ENCODE peak calls at places on chromosomes 6 and 20, in seven cellular contexts. Y is endothelial cell of umbilical vein; K is tibial artery; H is lung; C is right atrium auricular region; U is naive thymus-derived CD4-positive, alpha-beta T cell; T is aorta. D is an unnamed sample.

GRCh38 chr6:44842616-44843015 is 455.1 kb downstream of the CDC5L start:
- DNase-seq in T (no peak), Y (no peak), C (no peak), K (no peak), U (no peak), H (no peak), D (no peak)

GRCh38 chr6:9456241-9456658 is 958.6 kb downstream of the TFAP2A start:
- DNase-seq in Y (no peak), T (no peak), K (no peak), C (no peak), U (no peak), H (no peak), D (no peak)

GRCh38 chr20:59154317-59155013 is 9.2 kb upstream of the ZNF831 start:
- DNase-seq in U (no peak), K (no peak), H (no peak), C (no peak), T (no peak), Y (no peak), D (no peak)

GRCh38 chr20:16124911-16125776 is 448.1 kb downstream of the KIF16B start:
- DNase-seq in T (no peak), U (no peak), K (no peak), H (no peak), Y (no peak), C (no peak), D (no peak)

GRCh38 chr6:139927236-139927635 is 552.8 kb upstream of the CITED2 start:
- DNase-seq in K (no peak), T (no peak), U (no peak), H (no peak), Y (peak; percentile 22), C (no peak), D (no peak)

GRCh38 chr6:20669571-20670314 is 135.5 kb downstream of the CDKAL1 start:
- DNase-seq in U (no peak), T (no peak), C (no peak), K (no peak), Y (no peak), H (no peak), D (no peak)

GRCh38 chr6:11231564-11232176 is 798 bp downstream of the NEDD9 start:
- DNase-seq in K (no peak), H (no peak), Y (peak; percentile 73), C (no peak), T (no peak), U (no peak), D (no peak)

GRCh38 chr20:43923322-43923721 is 8.7 kb downstream of the TOX2 start:
- DNase-seq in Y (no peak), K (peak; percentile 24), C (no peak), U (no peak), T (no peak), H (no peak), D (no peak)

GRCh38 chr6:117907600-117908245 is 659 bp downstream of the SLC35F1 start:
- DNase-seq in K (no peak), C (no peak), Y (peak; percentile 4), T (no peak), H (no peak), U (no peak), D (no peak)
- H3K4me3 ChIP-seq in K (peak overlapping the region; percentile 46), C (peak overlapping the region; percentile 43), Y (peak overlapping the region; percentile 46), T (peak overlapping the region; percentile 55), H (peak overlapping the region; percentile 36), U (no peak overlapping the region), D (no peak overlapping the region)

DNA sequence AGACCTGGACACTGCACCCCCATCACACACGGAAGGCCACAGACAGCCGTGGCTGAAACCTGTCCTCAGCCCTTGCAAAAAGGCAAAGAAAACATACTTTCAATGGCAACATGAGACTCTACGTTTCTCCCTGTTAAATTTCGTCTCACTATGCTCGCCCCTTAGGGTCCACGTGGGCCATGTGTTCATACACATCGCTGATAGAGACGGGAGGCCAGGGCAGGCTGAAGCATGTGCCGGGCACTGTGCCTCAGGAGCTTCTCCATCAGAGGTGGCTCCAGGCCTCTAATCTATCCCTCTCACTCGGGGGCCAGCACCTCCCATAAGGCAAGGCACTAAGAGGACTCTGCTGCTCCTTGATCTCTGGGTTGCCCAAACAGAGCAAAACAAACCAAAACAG is 17.5 kb downstream of the PXDC1 start:
- DNase-seq in H (no peak), K (no peak), C (no peak), Y (no peak), T (peak; percentile 23), U (no peak), D (no peak)
- H3K27ac ChIP-seq in H (no peak overlapping the region), K (peak overlapping the region; percentile 62), C (no peak overlapping the region), Y (no peak overlapping the region), T (peak overlapping the region; percentile 4), U (no peak overlapping the region), D (no peak overlapping the region)

GRCh38 chr6:72553531-72554202 is 68.2 kb upstream of the KCNQ5 start:
- DNase-seq in U (no peak), Y (peak; percentile 3), K (no peak), T (no peak), H (no peak), C (no peak), D (no peak)
- H3K4me3 ChIP-seq in U (no peak overlapping the region), Y (no peak overlapping the region), K (no peak overlapping the region), T (no peak overlapping the region), H (no peak overlapping the region), C (no peak overlapping the region), D (no peak overlapping the region)

GRCh38 chr6:135906542-135906941 is 55.0 kb downstream of the PDE7B start:
- DNase-seq in U (no peak), H (no peak), Y (no peak), C (no peak), K (no peak), T (no peak), D (no peak)

GRCh38 chr6:135905604-135906300 is 54.3 kb downstream of the PDE7B start:
- DNase-seq in T (no peak), Y (no peak), C (no peak), U (no peak), H (no peak), K (no peak), D (no peak)

GRCh38 chr6:135901776-135902524 is 50.4 kb downstream of the PDE7B start:
- DNase-seq in C (peak; percentile 72), H (no peak), T (peak; percentile 57), K (peak; percentile 75), Y (no peak), U (peak; percentile 43), D (no peak)

GRCh38 chr6:135902756-135903331 is 51.3 kb downstream of the PDE7B start:
- DNase-seq in C (no peak), Y (peak; percentile 21), H (no peak), U (no peak), T (no peak), K (no peak), D (no peak)

DNA sequence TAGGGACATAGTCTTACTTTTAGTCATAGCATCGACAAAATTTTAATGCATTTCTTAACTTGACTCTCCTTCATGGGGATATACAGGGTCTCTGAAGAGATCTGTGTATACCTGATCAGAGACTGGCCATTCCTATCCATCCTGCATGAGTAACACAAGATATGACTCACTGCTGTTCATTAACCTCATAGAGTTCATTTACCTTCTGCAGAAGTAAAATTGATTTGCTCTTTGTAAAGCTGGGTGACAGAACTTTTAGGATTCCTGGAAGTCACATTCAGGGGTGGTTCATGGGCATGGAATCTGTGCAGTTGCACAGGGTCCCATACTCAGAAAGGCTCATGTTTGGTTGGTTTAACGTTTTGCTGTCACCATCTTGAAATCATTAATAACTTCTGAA is 53.2 kb downstream of the PDE7B start:
- DNase-seq in Y (no peak), T (no peak), H (no peak), K (no peak), U (no peak), C (no peak), D (no peak)
- H3K27ac ChIP-seq in Y (no peak overlapping the region), T (no peak overlapping the region), H (no peak overlapping the region), K (no peak overlapping the region), U (no peak overlapping the region), C (no peak overlapping the region), D (no peak overlapping the region)

DNA sequence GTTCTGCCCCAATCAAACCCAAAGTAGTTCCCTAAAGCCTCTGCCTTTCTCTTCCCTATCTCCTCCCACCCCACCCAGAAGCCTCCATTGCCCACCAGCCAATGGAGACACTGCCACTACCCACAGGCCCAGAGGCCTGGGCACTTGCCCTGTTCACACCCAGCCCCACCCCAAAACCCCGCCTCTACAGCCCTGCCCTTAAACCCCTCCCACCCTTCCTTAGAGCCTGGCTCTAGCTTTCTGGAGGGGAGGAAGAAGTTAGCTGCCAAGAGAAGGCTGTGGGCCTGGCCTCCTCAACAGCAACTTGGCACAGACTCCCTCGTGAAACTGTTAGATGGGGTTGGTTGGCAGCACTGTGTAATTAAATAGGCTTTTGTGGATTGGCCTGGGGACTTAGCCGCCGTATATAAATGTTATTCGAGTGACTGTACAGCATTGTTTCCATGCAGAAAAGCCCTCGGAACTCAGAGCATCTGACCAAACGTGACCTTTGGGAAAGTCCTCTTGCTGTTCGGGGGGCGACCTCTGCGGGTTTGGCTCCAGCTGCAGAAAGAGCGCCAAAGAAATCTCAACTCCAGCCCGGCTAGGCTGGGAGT is 31.4 kb downstream of the COL11A2 start:
- DNase-seq in U (no peak), T (peak; percentile 76), H (peak; percentile 68), C (no peak), Y (peak; percentile 5), K (no peak), D (peak; percentile 31)
- H3K4me3 ChIP-seq in U (no peak overlapping the region), T (no peak overlapping the region), H (no peak overlapping the region), C (no peak overlapping the region), Y (no peak overlapping the region), K (peak overlapping the region; percentile 45), D (no peak overlapping the region)

GRCh38 chr20:35312348-35312747 is 20.1 kb upstream of the FAM83C start:
- DNase-seq in U (no peak), T (no peak), H (no peak), K (no peak), C (no peak), Y (peak; percentile 64), D (no peak)
- H3K27ac ChIP-seq in U (no peak overlapping the region), T (no peak overlapping the region), H (no peak overlapping the region), K (no peak overlapping the region), C (no peak overlapping the region), Y (peak overlapping the region; percentile 51), D (no peak overlapping the region)

DNA sequence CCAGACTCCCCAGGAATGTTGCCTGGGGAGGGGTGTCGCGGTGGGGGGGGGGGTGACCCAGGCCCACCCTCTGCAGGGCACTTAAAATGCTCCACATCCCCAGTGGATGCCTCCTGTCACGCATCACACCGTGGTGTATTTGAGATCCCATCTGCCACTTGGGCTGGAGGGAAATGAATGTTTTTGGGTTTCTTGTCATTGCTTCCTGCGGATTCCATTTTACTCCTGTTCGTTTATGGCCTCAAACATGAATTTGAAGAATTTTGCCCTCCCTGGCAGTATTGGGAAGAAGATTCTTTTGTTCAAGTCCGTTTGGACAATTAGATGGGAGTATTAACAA is 544 bp upstream of the KHDC1 start:
- DNase-seq in C (no peak), H (no peak), K (no peak), Y (no peak), U (no peak), T (no peak), D (no peak)
- H3K4me3 ChIP-seq in C (peak overlapping the region; percentile 64), H (peak overlapping the region; percentile 66), K (peak overlapping the region; percentile 74), Y (peak overlapping the region; percentile 56), U (peak overlapping the region; percentile 88), T (peak overlapping the region; percentile 77), D (peak overlapping the region; percentile 75)

GRCh38 chr6:157538698-157539097 is 157.7 kb downstream of the ZDHHC14 start:
- DNase-seq in C (no peak), H (no peak), U (no peak), K (peak; percentile 33), Y (no peak), T (no peak), D (no peak)
- H3K27ac ChIP-seq in C (no peak overlapping the region), H (no peak overlapping the region), U (no peak overlapping the region), K (no peak overlapping the region), Y (no peak overlapping the region), T (no peak overlapping the region), D (no peak overlapping the region)

D was measured in CD4-positive, CD25-positive, alpha-beta regulatory T cell.